ENCODE peak calls at places on chromosome 12, in five cellular contexts. One of them, this sample, is unnamed.

GRCh38 chr12:15856097-15856982 is 25.8 kb upstream of the STRAP start:
- DNase-seq in PC-9: peak
- DNase-seq in CD4-positive, CD25-positive, alpha-beta regulatory T cell: peak
- DNase-seq in Karpas-422: peak
- DNase-seq in CD8-positive, alpha-beta T cell: peak
- DNase-seq in this sample: peak

GRCh38 chr12:101490286-101490920 is 15.3 kb downstream of the SPIC start:
- DNase-seq in PC-9: peak
- DNase-seq in CD4-positive, CD25-positive, alpha-beta regulatory T cell: no peak
- DNase-seq in Karpas-422: peak
- DNase-seq in CD8-positive, alpha-beta T cell: no peak
- DNase-seq in this sample: no peak

GRCh38 chr12:54394281-54394719 is 9.8 kb upstream of the ZNF385A start:
- DNase-seq in PC-9: peak
- DNase-seq in CD4-positive, CD25-positive, alpha-beta regulatory T cell: no peak
- DNase-seq in Karpas-422: peak
- DNase-seq in CD8-positive, alpha-beta T cell: peak
- DNase-seq in this sample: peak

GRCh38 chr12:131606218-131606899 is 104.5 kb upstream of the SFSWAP start:
- DNase-seq in PC-9: no peak
- DNase-seq in CD4-positive, CD25-positive, alpha-beta regulatory T cell: no peak
- DNase-seq in Karpas-422: no peak
- DNase-seq in CD8-positive, alpha-beta T cell: no peak
- DNase-seq in this sample: no peak

GRCh38 chr12:79414252-79414651 is 276.5 kb downstream of the PAWR start:
- DNase-seq in PC-9: peak
- DNase-seq in CD4-positive, CD25-positive, alpha-beta regulatory T cell: no peak
- DNase-seq in Karpas-422: no peak
- DNase-seq in CD8-positive, alpha-beta T cell: no peak
- DNase-seq in this sample: no peak

GRCh38 chr12:6961695-6962284 is 8.7 kb downstream of the PHB2 start:
- DNase-seq in PC-9: peak
- DNase-seq in CD4-positive, CD25-positive, alpha-beta regulatory T cell: peak
- DNase-seq in Karpas-422: peak
- DNase-seq in CD8-positive, alpha-beta T cell: no peak
- DNase-seq in this sample: peak

GRCh38 chr12:8644345-8645248 is 18.0 kb downstream of the MFAP5 start:
- DNase-seq in PC-9: no peak
- DNase-seq in CD4-positive, CD25-positive, alpha-beta regulatory T cell: peak
- DNase-seq in Karpas-422: no peak
- DNase-seq in CD8-positive, alpha-beta T cell: peak
- DNase-seq in this sample: no peak

GRCh38 chr12:67515679-67516363 is 132.7 kb upstream of the DYRK2 start:
- DNase-seq in PC-9: peak
- DNase-seq in CD4-positive, CD25-positive, alpha-beta regulatory T cell: no peak
- DNase-seq in Karpas-422: no peak
- DNase-seq in CD8-positive, alpha-beta T cell: peak
- DNase-seq in this sample: no peak

GRCh38 chr12:52010152-52010622 is 3.4 kb downstream of the TAMALIN start:
- DNase-seq in PC-9: no peak
- DNase-seq in CD4-positive, CD25-positive, alpha-beta regulatory T cell: no peak
- DNase-seq in Karpas-422: no peak
- DNase-seq in CD8-positive, alpha-beta T cell: no peak
- DNase-seq in this sample: peak

DNA sequence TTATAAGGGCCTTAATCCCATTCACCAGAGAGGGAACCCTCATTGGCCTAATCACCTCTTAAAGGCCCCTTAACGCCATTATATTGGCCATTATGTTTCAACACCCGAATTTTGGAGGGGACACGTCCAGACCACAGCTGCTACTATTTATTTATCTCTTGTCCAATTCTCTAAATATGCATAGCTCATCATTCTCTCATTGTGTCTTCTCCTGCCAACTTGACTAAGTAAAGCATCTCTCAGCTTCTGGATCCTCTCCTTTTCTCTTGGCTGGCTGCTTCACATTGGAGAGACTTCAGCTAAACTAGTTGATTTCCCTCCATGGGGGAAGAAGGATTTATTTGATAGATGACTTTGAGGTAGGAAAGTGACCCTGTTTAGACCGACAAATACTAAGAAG is 120.4 kb upstream of the KRR1 start:
- DNase-seq in PC-9: no peak
- DNase-seq in CD4-positive, CD25-positive, alpha-beta regulatory T cell: no peak
- DNase-seq in Karpas-422: no peak
- DNase-seq in CD8-positive, alpha-beta T cell: no peak
- DNase-seq in this sample: no peak
- H3K4me3 ChIP-seq in PC-9: no peak
- H3K4me3 ChIP-seq in CD4-positive, CD25-positive, alpha-beta regulatory T cell: no peak
- H3K4me3 ChIP-seq in Karpas-422: no peak
- H3K4me3 ChIP-seq in CD8-positive, alpha-beta T cell: no peak
- H3K4me3 ChIP-seq in this sample: no peak

DNA sequence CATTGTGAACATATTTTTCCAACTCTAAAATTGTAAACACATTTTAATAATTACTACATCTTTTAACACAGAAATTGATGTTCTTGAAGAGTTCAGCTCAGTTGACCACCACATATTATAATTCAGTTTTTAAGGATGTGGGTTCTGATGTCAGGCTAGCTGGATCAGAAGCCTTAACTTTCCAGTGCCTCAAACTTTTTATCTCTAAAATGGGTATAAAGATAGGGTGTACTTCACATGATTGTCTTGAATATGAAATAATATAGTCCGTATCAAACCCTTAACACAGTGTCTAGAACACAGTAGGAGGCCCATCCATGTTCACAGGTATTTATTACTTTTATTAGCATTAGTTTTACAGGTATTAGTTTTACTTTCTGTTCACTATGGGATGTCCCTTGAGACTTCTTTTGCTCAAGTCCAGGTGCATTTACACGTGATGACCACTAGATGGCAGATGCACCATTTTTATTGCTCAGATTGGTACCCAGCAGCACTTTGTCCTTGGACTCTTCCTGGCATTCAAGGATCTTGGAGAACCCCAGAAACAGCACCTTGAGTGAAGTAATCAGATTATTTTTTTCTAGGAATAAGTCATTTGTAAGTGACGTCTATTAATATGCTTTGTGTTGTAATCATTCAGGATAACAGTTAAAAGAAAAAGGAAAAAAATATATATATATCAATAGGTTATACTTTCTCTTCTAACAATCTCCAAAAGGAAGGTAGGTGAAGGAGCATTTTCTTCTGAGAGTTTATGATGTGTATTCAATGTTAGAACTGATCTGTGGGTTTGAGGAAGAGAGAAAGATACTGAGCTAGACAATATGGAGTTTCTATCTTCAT is 580.2 kb downstream of the ETNK1 start:
- DNase-seq in PC-9: no peak
- DNase-seq in CD4-positive, CD25-positive, alpha-beta regulatory T cell: no peak
- DNase-seq in Karpas-422: peak
- DNase-seq in CD8-positive, alpha-beta T cell: no peak
- DNase-seq in this sample: peak
- H3K4me3 ChIP-seq in PC-9: no peak
- H3K4me3 ChIP-seq in CD4-positive, CD25-positive, alpha-beta regulatory T cell: no peak
- H3K4me3 ChIP-seq in Karpas-422: no peak
- H3K4me3 ChIP-seq in CD8-positive, alpha-beta T cell: no peak
- H3K4me3 ChIP-seq in this sample: no peak

DNA sequence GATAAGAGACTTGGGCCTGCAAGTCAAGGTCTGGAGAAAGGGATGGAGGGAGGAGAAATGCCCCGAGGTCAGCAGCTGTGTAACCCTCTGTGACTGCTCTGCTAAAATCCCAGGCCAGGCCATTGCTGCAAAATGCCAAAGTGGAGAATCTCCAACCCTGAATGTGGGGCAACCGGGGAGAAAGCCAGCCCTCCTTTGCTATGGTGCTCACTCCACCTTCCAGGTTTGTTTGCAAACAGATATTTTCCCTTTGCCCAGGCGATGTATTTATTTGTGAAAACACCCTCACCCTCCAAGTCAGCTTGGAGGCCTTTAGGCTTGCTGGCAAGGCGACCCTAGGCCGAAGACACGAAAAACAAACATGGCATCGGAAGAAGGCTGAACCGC is 1.1 kb upstream of the TBX5 start:
- DNase-seq in PC-9: no peak
- DNase-seq in CD4-positive, CD25-positive, alpha-beta regulatory T cell: no peak
- DNase-seq in Karpas-422: no peak
- DNase-seq in CD8-positive, alpha-beta T cell: no peak
- DNase-seq in this sample: no peak
- H3K4me3 ChIP-seq in PC-9: no peak
- H3K4me3 ChIP-seq in CD4-positive, CD25-positive, alpha-beta regulatory T cell: no peak
- H3K4me3 ChIP-seq in Karpas-422: no peak
- H3K4me3 ChIP-seq in CD8-positive, alpha-beta T cell: no peak
- H3K4me3 ChIP-seq in this sample: no peak

GRCh38 chr12:108151505-108152178 is 22.6 kb downstream of the WSCD2 start:
- DNase-seq in PC-9: no peak
- DNase-seq in CD4-positive, CD25-positive, alpha-beta regulatory T cell: no peak
- DNase-seq in Karpas-422: no peak
- DNase-seq in CD8-positive, alpha-beta T cell: no peak
- DNase-seq in this sample: no peak
- H3K4me3 ChIP-seq in PC-9: no peak
- H3K4me3 ChIP-seq in CD4-positive, CD25-positive, alpha-beta regulatory T cell: no peak
- H3K4me3 ChIP-seq in Karpas-422: no peak
- H3K4me3 ChIP-seq in CD8-positive, alpha-beta T cell: no peak
- H3K4me3 ChIP-seq in this sample: no peak

GRCh38 chr12:33628087-33628486 is 188.5 kb upstream of the SYT10 start:
- DNase-seq in PC-9: no peak
- DNase-seq in CD4-positive, CD25-positive, alpha-beta regulatory T cell: no peak
- DNase-seq in Karpas-422: no peak
- DNase-seq in CD8-positive, alpha-beta T cell: no peak
- DNase-seq in this sample: no peak
- H3K4me3 ChIP-seq in PC-9: no peak
- H3K4me3 ChIP-seq in CD4-positive, CD25-positive, alpha-beta regulatory T cell: no peak
- H3K4me3 ChIP-seq in Karpas-422: no peak
- H3K4me3 ChIP-seq in CD8-positive, alpha-beta T cell: no peak
- H3K4me3 ChIP-seq in this sample: no peak

DNA sequence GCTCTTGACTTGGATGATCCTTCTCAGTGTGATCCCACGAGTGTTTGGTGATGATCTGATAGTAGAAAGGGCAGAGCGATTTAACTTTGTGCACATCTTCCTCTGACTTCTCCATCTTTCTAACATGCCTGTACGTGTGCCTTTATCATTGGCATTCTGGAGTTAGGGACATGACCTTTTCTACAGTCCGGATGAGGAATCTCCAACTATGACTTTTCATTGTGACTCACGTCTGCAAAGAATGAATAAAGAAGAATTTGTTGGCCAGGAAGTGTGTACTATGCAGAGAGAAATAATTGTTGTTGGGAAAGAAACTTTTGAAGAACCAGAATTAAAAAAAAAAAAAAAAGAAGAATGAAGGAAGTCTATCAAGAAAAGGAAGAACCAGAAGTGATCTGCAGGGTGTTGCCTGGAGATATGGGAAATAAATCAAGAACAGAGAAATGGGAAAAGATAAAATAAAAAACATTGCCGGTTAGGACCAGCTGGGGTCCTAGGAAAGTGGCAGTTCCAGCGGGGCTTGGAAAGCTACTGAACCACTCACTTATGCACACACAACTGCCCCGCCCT is 25.3 kb downstream of the PPFIBP1 start:
- DNase-seq in PC-9: peak
- DNase-seq in CD4-positive, CD25-positive, alpha-beta regulatory T cell: no peak
- DNase-seq in Karpas-422: no peak
- DNase-seq in CD8-positive, alpha-beta T cell: no peak
- DNase-seq in this sample: peak
- H3K4me3 ChIP-seq in PC-9: peak
- H3K4me3 ChIP-seq in CD4-positive, CD25-positive, alpha-beta regulatory T cell: no peak
- H3K4me3 ChIP-seq in Karpas-422: no peak
- H3K4me3 ChIP-seq in CD8-positive, alpha-beta T cell: no peak
- H3K4me3 ChIP-seq in this sample: no peak

DNA sequence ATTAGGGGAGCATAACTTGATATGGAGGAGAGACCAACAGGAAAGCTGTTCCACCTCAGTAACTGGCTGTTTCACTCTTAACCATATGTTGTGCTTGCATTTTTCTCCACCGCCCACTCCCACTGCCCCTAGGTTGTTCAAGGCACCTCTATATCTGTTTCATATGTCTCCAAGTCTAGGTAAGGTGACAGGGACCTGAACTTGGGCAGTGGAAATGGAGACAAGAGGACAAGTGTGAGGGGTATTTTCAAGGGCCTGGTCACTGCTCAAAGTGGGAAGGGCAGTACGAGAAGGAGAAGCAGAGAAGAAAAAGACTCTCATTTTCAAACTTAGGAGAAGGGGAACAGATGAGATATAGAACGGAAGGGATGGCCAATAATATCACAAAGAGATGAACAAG is 3.1 kb downstream of the SLC38A1 start:
- DNase-seq in PC-9: no peak
- DNase-seq in CD4-positive, CD25-positive, alpha-beta regulatory T cell: no peak
- DNase-seq in Karpas-422: no peak
- DNase-seq in CD8-positive, alpha-beta T cell: no peak
- DNase-seq in this sample: no peak
- H3K4me3 ChIP-seq in PC-9: peak
- H3K4me3 ChIP-seq in CD4-positive, CD25-positive, alpha-beta regulatory T cell: peak
- H3K4me3 ChIP-seq in Karpas-422: peak
- H3K4me3 ChIP-seq in CD8-positive, alpha-beta T cell: peak
- H3K4me3 ChIP-seq in this sample: no peak

This sample was measured in astrocyte of the spinal cord.